ENCODE peak calls at places on chromosomes 4 and X, in five cellular contexts. One of them, this sample, is unnamed.

GRCh38 chrX:11968991-11969390 is 169.3 kb upstream of the FRMPD4 start:
- DNase-seq in thyroid gland: no peak
- DNase-seq in HCT116: no peak
- DNase-seq in IMR-90: peak
- DNase-seq in lower leg skin: no peak
- DNase-seq in this sample: no peak

GRCh38 chr4:22679518-22679897 is 13.2 kb upstream of the GBA3 start:
- DNase-seq in thyroid gland: no peak
- DNase-seq in HCT116: no peak
- DNase-seq in IMR-90: no peak
- DNase-seq in lower leg skin: no peak
- DNase-seq in this sample: no peak

GRCh38 chr4:787561-787981 is 38.4 kb downstream of the CPLX1 start:
- DNase-seq in thyroid gland: no peak
- DNase-seq in HCT116: no peak
- DNase-seq in IMR-90: no peak
- DNase-seq in lower leg skin: no peak
- DNase-seq in this sample: no peak

GRCh38 chr4:131426023-131426758 is 1722.9 kb upstream of the PCDH10 start:
- DNase-seq in thyroid gland: no peak
- DNase-seq in HCT116: no peak
- DNase-seq in IMR-90: no peak
- DNase-seq in lower leg skin: no peak
- DNase-seq in this sample: no peak

GRCh38 chr4:1446502-1447153 is 40.4 kb upstream of the NKX1-1 start:
- DNase-seq in thyroid gland: no peak
- DNase-seq in HCT116: no peak
- DNase-seq in IMR-90: no peak
- DNase-seq in lower leg skin: no peak
- DNase-seq in this sample: no peak

GRCh38 chrX:110965409-110965808 is 130.6 kb upstream of the PAK3 start:
- DNase-seq in thyroid gland: no peak
- DNase-seq in HCT116: no peak
- DNase-seq in IMR-90: no peak
- DNase-seq in lower leg skin: no peak
- DNase-seq in this sample: no peak

GRCh38 chrX:132412208-132412607 is 76.6 kb downstream of the MBNL3 start:
- DNase-seq in thyroid gland: no peak
- DNase-seq in HCT116: no peak
- DNase-seq in IMR-90: no peak
- DNase-seq in lower leg skin: no peak
- DNase-seq in this sample: no peak

GRCh38 chr4:101018836-101019235 is 328.5 kb downstream of the PPP3CA start:
- DNase-seq in thyroid gland: no peak
- DNase-seq in HCT116: no peak
- DNase-seq in IMR-90: no peak
- DNase-seq in lower leg skin: no peak
- DNase-seq in this sample: peak

GRCh38 chrX:56397636-56398035 is 165.5 kb downstream of the KLF8 start:
- DNase-seq in thyroid gland: no peak
- DNase-seq in HCT116: no peak
- DNase-seq in IMR-90: no peak
- DNase-seq in lower leg skin: no peak
- DNase-seq in this sample: no peak

GRCh38 chrX:103733017-103733416 is 22.3 kb downstream of the TMEM31 start:
- DNase-seq in thyroid gland: no peak
- DNase-seq in HCT116: no peak
- DNase-seq in IMR-90: no peak
- DNase-seq in lower leg skin: no peak
- DNase-seq in this sample: no peak

GRCh38 chrX:31036895-31037294 is 34.9 kb downstream of the FTHL17 start:
- DNase-seq in thyroid gland: peak
- DNase-seq in HCT116: peak
- DNase-seq in IMR-90: peak
- DNase-seq in lower leg skin: no peak
- DNase-seq in this sample: no peak

GRCh38 chrX:123626962-123627361 is 105.9 kb downstream of the THOC2 start:
- DNase-seq in thyroid gland: no peak
- DNase-seq in HCT116: no peak
- DNase-seq in IMR-90: peak
- DNase-seq in lower leg skin: no peak
- DNase-seq in this sample: no peak

GRCh38 chr4:179692251-179692650 is 2250.0 kb upstream of the AGA start:
- DNase-seq in thyroid gland: no peak
- DNase-seq in HCT116: no peak
- DNase-seq in IMR-90: no peak
- DNase-seq in lower leg skin: no peak
- DNase-seq in this sample: no peak

GRCh38 chrX:135931644-135932487 is 38.4 kb downstream of the SAGE1 start:
- DNase-seq in thyroid gland: peak
- DNase-seq in HCT116: peak
- DNase-seq in IMR-90: peak
- DNase-seq in lower leg skin: no peak
- DNase-seq in this sample: no peak

GRCh38 chr4:183675625-183676024 is 16.5 kb downstream of the TRAPPC11 start:
- DNase-seq in thyroid gland: no peak
- DNase-seq in HCT116: no peak
- DNase-seq in IMR-90: no peak
- DNase-seq in lower leg skin: no peak
- DNase-seq in this sample: no peak

GRCh38 chr4:150960818-150961217 is 54.3 kb downstream of the LRBA start:
- DNase-seq in thyroid gland: no peak
- DNase-seq in HCT116: no peak
- DNase-seq in IMR-90: no peak
- DNase-seq in lower leg skin: no peak
- DNase-seq in this sample: no peak

GRCh38 chr4:129344058-129344457 is 248.1 kb downstream of the C4orf33 start:
- DNase-seq in thyroid gland: peak
- DNase-seq in HCT116: peak
- DNase-seq in IMR-90: peak
- DNase-seq in lower leg skin: no peak
- DNase-seq in this sample: no peak

GRCh38 chr4:82645868-82646267 is 84.1 kb upstream of the TMEM150C start:
- DNase-seq in thyroid gland: peak
- DNase-seq in HCT116: no peak
- DNase-seq in IMR-90: no peak
- DNase-seq in lower leg skin: no peak
- DNase-seq in this sample: no peak

GRCh38 chr4:2795558-2796260 is 2.8 kb downstream of the SH3BP2 start:
- DNase-seq in thyroid gland: peak
- DNase-seq in HCT116: no peak
- DNase-seq in IMR-90: no peak
- DNase-seq in lower leg skin: peak
- DNase-seq in this sample: no peak

GRCh38 chr4:106409901-106410889 is 41.6 kb upstream of the GIMD1 start:
- DNase-seq in thyroid gland: no peak
- DNase-seq in HCT116: no peak
- DNase-seq in IMR-90: no peak
- DNase-seq in lower leg skin: no peak
- DNase-seq in this sample: no peak

GRCh38 chr4:122015203-122015602 is 63.3 kb upstream of the TRPC3 start:
- DNase-seq in thyroid gland: no peak
- DNase-seq in HCT116: no peak
- DNase-seq in IMR-90: no peak
- DNase-seq in lower leg skin: no peak
- DNase-seq in this sample: no peak

GRCh38 chr4:39442910-39443480 is 15.7 kb downstream of the RPL9 start:
- DNase-seq in thyroid gland: no peak
- DNase-seq in HCT116: no peak
- DNase-seq in IMR-90: no peak
- DNase-seq in lower leg skin: no peak
- DNase-seq in this sample: no peak

GRCh38 chr4:38871593-38871992 is 4.0 kb downstream of the FAM114A1 start:
- DNase-seq in thyroid gland: no peak
- DNase-seq in HCT116: no peak
- DNase-seq in IMR-90: peak
- DNase-seq in lower leg skin: no peak
- DNase-seq in this sample: no peak

GRCh38 chrX:17635231-17635630 is 102.1 kb upstream of the SCML1 start:
- DNase-seq in thyroid gland: peak
- DNase-seq in HCT116: no peak
- DNase-seq in IMR-90: peak
- DNase-seq in lower leg skin: no peak
- DNase-seq in this sample: no peak

GRCh38 chrX:134460005-134460860 is at the start of gene HPRT1:
- DNase-seq in thyroid gland: peak
- DNase-seq in HCT116: peak
- DNase-seq in IMR-90: peak
- DNase-seq in lower leg skin: peak
- DNase-seq in this sample: peak
- TF ChIP-seq POLR2A in thyroid gland: no peak
- TF ChIP-seq POLR2A in HCT116: no peak
- TF ChIP-seq POLR2A in IMR-90: no peak
- TF ChIP-seq POLR2A in lower leg skin: no peak
- TF ChIP-seq POLR2A in this sample: peak

DNA sequence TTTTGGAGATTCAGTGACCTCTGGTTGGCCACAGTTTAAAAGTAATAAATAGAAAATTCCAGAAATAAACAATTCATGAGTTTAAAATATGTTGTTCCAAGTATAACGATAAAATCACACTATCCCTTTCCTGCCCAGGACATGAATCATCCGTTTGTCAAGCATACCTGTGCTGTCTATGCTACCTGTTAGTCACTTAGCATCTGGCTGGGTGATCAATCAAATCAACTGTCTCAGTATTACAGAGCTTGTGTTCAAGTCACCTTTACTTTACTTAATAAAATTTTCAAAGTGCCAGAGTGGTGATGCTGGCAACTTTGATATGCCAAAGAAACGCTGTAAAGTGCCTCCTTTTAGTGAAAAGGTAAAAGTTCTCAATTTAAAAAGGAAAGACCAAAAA is 979.5 kb upstream of the NDST4 start:
- DNase-seq in thyroid gland: no peak
- DNase-seq in HCT116: no peak
- DNase-seq in IMR-90: no peak
- DNase-seq in lower leg skin: no peak
- DNase-seq in this sample: no peak
- TF ChIP-seq POLR2A in thyroid gland: no peak
- TF ChIP-seq POLR2A in HCT116: no peak
- TF ChIP-seq POLR2A in IMR-90: no peak
- TF ChIP-seq POLR2A in lower leg skin: no peak
- TF ChIP-seq POLR2A in this sample: no peak

DNA sequence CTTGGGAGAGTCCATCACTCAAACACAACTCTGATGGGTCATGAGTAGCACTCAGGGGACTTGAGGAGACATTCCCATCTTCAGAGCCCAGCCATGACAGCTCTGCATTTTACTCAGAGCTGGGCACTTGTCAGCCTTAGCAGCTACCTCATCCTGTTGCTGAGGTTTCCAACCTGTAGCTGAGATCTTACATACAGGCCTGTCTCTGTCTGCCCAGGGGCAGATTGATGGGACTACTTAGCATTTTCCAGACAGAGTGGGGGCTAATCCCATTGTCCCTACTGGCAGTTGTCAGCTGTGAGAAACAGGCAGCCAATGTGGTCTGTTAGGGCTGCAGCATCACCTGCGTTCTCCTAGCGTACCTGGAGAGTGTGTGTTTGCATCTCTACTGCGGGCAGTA is 3.5 kb downstream of the FHDC1 start:
- DNase-seq in thyroid gland: no peak
- DNase-seq in HCT116: no peak
- DNase-seq in IMR-90: no peak
- DNase-seq in lower leg skin: no peak
- DNase-seq in this sample: no peak
- TF ChIP-seq POLR2A in thyroid gland: no peak
- TF ChIP-seq POLR2A in HCT116: no peak
- TF ChIP-seq POLR2A in IMR-90: no peak
- TF ChIP-seq POLR2A in lower leg skin: no peak
- TF ChIP-seq POLR2A in this sample: no peak

GRCh38 chr4:94759767-94760211 is 2.0 kb downstream of the BMPR1B start:
- DNase-seq in thyroid gland: no peak
- DNase-seq in HCT116: no peak
- DNase-seq in IMR-90: no peak
- DNase-seq in lower leg skin: no peak
- DNase-seq in this sample: no peak

GRCh38 chr4:94762326-94762725 is 4.6 kb downstream of the BMPR1B start:
- DNase-seq in thyroid gland: no peak
- DNase-seq in HCT116: no peak
- DNase-seq in IMR-90: no peak
- DNase-seq in lower leg skin: no peak
- DNase-seq in this sample: no peak

GRCh38 chr4:94758700-94759399 is 1.1 kb downstream of the BMPR1B start:
- DNase-seq in thyroid gland: peak
- DNase-seq in HCT116: no peak
- DNase-seq in IMR-90: no peak
- DNase-seq in lower leg skin: no peak
- DNase-seq in this sample: no peak

GRCh38 chr4:94758141-94758699 is 465 bp downstream of the BMPR1B start:
- DNase-seq in thyroid gland: peak
- DNase-seq in HCT116: no peak
- DNase-seq in IMR-90: no peak
- DNase-seq in lower leg skin: no peak
- DNase-seq in this sample: peak

DNA sequence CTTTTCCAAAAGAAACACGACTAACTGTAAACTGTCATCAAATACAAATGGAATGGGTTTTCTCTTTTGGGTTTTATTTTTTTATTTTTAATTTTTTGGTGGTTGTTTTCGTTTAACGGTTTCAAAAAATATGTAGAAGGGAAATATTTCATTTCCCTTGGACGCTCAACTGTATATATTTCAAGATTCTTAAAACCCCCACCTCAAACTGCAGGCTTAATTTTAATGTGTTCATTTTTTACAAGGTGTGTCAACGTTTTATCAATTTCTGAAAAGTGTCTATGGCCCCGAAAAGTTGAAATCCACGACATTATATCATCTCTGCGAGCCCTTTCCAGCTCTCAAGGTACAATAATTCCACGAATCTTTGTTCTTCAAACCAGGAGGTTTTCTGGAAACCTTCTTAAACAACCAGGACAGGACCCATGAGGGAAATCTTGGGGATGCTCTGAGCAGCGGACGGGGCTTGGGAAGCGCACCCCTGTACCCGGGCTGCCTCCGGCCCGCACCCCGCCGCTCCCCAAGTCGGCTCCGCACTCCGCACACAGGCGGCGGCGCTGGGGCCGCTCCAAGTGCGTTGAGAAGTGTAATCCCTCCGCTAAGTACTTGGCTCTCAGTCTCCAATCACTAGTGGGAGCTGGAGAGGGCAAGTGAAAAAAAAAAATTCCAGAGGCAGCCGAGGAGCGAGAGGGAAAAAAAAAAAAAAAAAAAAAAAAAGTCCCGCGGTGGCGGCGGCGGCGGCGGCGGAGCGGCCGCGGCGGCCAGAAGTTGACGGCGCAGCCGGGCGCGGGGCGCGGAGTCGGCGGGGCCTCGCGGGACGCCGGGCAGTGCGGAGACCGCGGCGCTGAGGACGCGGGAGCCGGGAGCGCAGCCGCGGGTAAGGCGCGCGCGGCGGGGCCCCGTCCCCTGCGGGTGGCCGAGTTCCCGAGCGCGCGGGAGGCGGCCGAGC is at the start of gene BMPR1B:
- DNase-seq in thyroid gland: peak
- DNase-seq in HCT116: no peak
- DNase-seq in IMR-90: peak
- DNase-seq in lower leg skin: no peak
- DNase-seq in this sample: peak
- TF ChIP-seq POLR2A in thyroid gland: no peak
- TF ChIP-seq POLR2A in HCT116: no peak
- TF ChIP-seq POLR2A in IMR-90: no peak
- TF ChIP-seq POLR2A in lower leg skin: no peak
- TF ChIP-seq POLR2A in this sample: no peak

This sample was measured in GM12892.